ENCODE peak calls at places on chromosome 21, in seven cellular contexts. N is endodermal cell; S is esophagus muscularis mucosa; A is HS-5; Y is activated CD4-positive, alpha-beta T cell treated with anti-CD3 and anti-CD28 coated beads for 4 hours; V is stimulated activated CD4-positive, alpha-beta T cell treated with anti-CD3 and anti-CD28 coated beads, Interleukin-1b, Interleukin-23, amount 100 ng/mL, for 4 hours; Z is T follicular helper cell. R is an unnamed sample.

GRCh38 chr21:32807717-32808380 is 36.3 kb upstream of the PAXBP1 start:
- DNase-seq in N (peak), S (peak), A (no peak), Y (no peak), V (no peak), Z (no peak), R (no peak)

GRCh38 chr21:20617130-20617529 is 381.1 kb upstream of the NCAM2 start:
- DNase-seq in N (peak), S (no peak), A (no peak), Y (no peak), V (no peak), Z (no peak), R (no peak)

GRCh38 chr21:33115586-33116541 is 45.9 kb downstream of the OLIG1 start:
- DNase-seq in N (no peak), S (no peak), A (no peak), Y (no peak), V (no peak), Z (no peak), R (no peak)

GRCh38 chr21:26041441-26042180 is 129.0 kb downstream of the APP start:
- DNase-seq in N (no peak), S (no peak), A (no peak), Y (no peak), V (no peak), Z (no peak), R (no peak)

GRCh38 chr21:36499578-36500471 is 19.9 kb upstream of the CLDN14 start:
- DNase-seq in N (no peak), S (no peak), A (no peak), Y (no peak), V (no peak), Z (no peak), R (no peak)

GRCh38 chr21:28632718-28633408 is 359.8 kb downstream of the LTN1 start:
- DNase-seq in N (no peak), S (no peak), A (peak), Y (no peak), V (no peak), Z (no peak), R (no peak)

GRCh38 chr21:44866780-44867179 is 6.7 kb downstream of the PTTG1IP start:
- DNase-seq in N (no peak), S (no peak), A (no peak), Y (no peak), V (no peak), Z (no peak), R (no peak)

GRCh38 chr21:8988696-8989095 is 1532.7 kb upstream of the TPTE start:
- DNase-seq in N (no peak), S (peak), A (no peak), Y (no peak), V (no peak), Z (no peak), R (no peak)

GRCh38 chr21:41892726-41893125 is 13.6 kb upstream of the PRDM15 start:
- DNase-seq in N (no peak), S (no peak), A (no peak), Y (no peak), V (no peak), Z (no peak), R (no peak)